ENCODE peak calls at places on chromosomes 11 and 22, in six cellular contexts. L is H1, V is stomach, W is prostate gland, R is breast epithelium, A is K562. K is an unnamed sample.

GRCh38 chr22:20407829-20408228 is 13.9 kb downstream of the ZNF74 start:
- DNase-seq in R (no peak), W (no peak), V (no peak), L (no peak), A (no peak), K (no peak)

GRCh38 chr11:68142028-68142412 is 20.8 kb upstream of the CHKA start:
- DNase-seq in A (no peak), L (no peak), W (peak; percentile 80), R (peak; percentile 93), V (peak; percentile 85), K (no peak)

GRCh38 chr11:130146797-130147196 is 12.8 kb upstream of the ST14 start:
- DNase-seq in R (peak; percentile 34), V (no peak), A (no peak), L (no peak), W (no peak), K (no peak)

GRCh38 chr11:115778928-115779650 is 274.9 kb upstream of the CADM1 start:
- DNase-seq in V (no peak), L (no peak), A (no peak), W (no peak), R (no peak), K (no peak)

GRCh38 chr11:125773516-125773915 is 5.1 kb downstream of the PATE2 start:
- DNase-seq in L (no peak), R (no peak), A (no peak), V (no peak), W (no peak), K (no peak)

GRCh38 chr11:1130276-1131032 is 27.3 kb upstream of the MUC5AC start:
- DNase-seq in A (no peak), V (peak; percentile 25), R (no peak), W (no peak), L (no peak), K (no peak)

GRCh38 chr11:65854871-65855837 is 2.8 kb downstream of the CFL1 start:
- DNase-seq in L (no peak), R (no peak), A (no peak), V (no peak), W (no peak), K (no peak)

GRCh38 chr11:11291432-11292015 is 61.5 kb downstream of the CSNK2A3 start:
- DNase-seq in L (no peak), R (no peak), A (no peak), V (no peak), W (no peak), K (no peak)

GRCh38 chr11:101584651-101585050 is 844 bp upstream of the TRPC6 start:
- DNase-seq in L (no peak), W (no peak), V (no peak), A (no peak), R (no peak), K (no peak)

GRCh38 chr11:118774032-118774431 is 16.9 kb downstream of the DDX6 start:
- DNase-seq in V (no peak), A (no peak), L (no peak), R (no peak), W (no peak), K (no peak)

GRCh38 chr22:44354288-44354687 is 41.5 kb upstream of the SHISAL1 start:
- DNase-seq in V (no peak), L (no peak), W (no peak), R (no peak), A (no peak), K (no peak)

GRCh38 chr22:43186272-43187170 is at the start of gene TTLL12:
- DNase-seq in A (peak; percentile 68), R (no peak), V (peak; percentile 56), L (no peak), W (peak; percentile 56), K (no peak)

GRCh38 chr11:74701351-74701750 is 29.9 kb downstream of the CHRDL2 start:
- DNase-seq in V (no peak), W (no peak), R (no peak), A (peak; percentile 77), L (peak; percentile 78), K (no peak)

GRCh38 chr11:67502328-67502979 is 2.7 kb downstream of the PITPNM1 start:
- DNase-seq in W (no peak), R (no peak), A (no peak), V (no peak), L (no peak), K (no peak)

GRCh38 chr11:119380816-119381185 is 689 bp downstream of the USP2 start:
- DNase-seq in W (no peak), V (no peak), A (no peak), R (no peak), L (peak; percentile 64), K (no peak)

GRCh38 chr11:47111318-47111804 is 65.3 kb downstream of the ARFGAP2 start:
- DNase-seq in R (no peak), L (no peak), A (no peak), V (no peak), W (no peak), K (no peak)

GRCh38 chr11:2898366-2899079 is 12.9 kb upstream of the CDKN1C start:
- DNase-seq in W (no peak), R (no peak), A (no peak), L (no peak), V (peak; percentile 57), K (no peak)

GRCh38 chr11:74532496-74533246 is 39.1 kb upstream of the LIPT2 start:
- DNase-seq in V (no peak), R (no peak), A (no peak), W (peak; percentile 48), L (no peak), K (no peak)

GRCh38 chr11:27912916-27913315 is 195.0 kb downstream of the KIF18A start:
- DNase-seq in W (no peak), V (no peak), A (no peak), R (no peak), L (no peak), K (no peak)

GRCh38 chr22:49014227-49015201 is 813.2 kb downstream of the BRD1 start:
- DNase-seq in V (peak; percentile 17), L (peak; percentile 37), A (no peak), W (no peak), R (no peak), K (no peak)

GRCh38 chr11:27012254-27012921 is 18.5 kb downstream of the FIBIN start:
- DNase-seq in V (no peak), R (no peak), L (no peak), A (no peak), W (no peak), K (no peak)

GRCh38 chr11:58757449-58757848 is 25.7 kb upstream of the GLYAT start:
- DNase-seq in A (no peak), W (no peak), V (no peak), R (no peak), L (no peak), K (no peak)

GRCh38 chr11:58768137-58768536 is 36.4 kb upstream of the GLYAT start:
- DNase-seq in R (no peak), V (no peak), W (no peak), L (no peak), A (no peak), K (no peak)

GRCh38 chr11:58765078-58765477 is 33.3 kb upstream of the GLYAT start:
- DNase-seq in W (no peak), R (no peak), V (no peak), L (no peak), A (no peak), K (no peak)

GRCh38 chr11:58763120-58763490 is 31.4 kb upstream of the GLYAT start:
- DNase-seq in L (no peak), V (no peak), W (no peak), A (no peak), R (no peak), K (no peak)

DNA sequence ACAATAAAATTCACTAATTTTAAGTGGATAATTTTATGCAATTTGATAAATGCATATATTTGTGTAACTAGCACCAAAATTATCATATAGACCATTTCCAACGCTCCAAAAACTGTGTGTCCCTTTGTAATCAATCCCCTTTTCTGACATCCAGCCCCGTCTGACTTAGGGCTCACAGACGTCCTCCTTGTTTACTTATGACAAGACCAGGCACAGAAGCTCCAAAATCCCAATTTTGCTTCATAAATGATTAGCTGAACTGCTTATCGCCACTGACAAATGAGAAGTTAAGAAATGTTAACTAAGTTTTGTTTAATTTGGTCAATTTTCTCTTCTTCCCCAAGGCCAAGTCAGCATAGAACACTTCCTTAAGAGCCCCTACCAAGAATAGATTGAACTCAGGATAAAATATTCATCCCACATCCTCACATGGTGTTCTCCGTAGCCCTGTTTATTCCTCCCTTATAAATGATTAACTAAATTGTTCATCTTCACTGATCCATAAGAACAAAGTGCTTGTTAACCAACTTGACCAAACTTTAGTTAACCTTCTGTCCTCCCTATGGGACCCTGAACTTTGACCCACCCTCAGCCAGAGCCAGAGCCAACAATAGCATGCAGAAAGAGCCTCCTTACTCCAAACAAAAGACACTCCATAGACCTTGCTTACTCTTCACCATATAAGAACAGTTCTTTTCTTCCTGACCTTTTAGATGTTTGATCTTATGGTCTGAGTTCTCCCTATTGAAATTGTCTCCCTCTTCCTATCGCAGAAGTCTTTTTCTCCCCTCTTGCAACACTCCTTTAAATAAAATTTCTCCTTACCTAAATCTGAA is 30.8 kb upstream of the GLYAT start:
- DNase-seq in V (no peak), A (no peak), W (no peak), R (no peak), L (no peak), K (no peak)
- TF ChIP-seq POLR2AphosphoS5 in V (no peak), A (no peak), W (no peak), R (no peak), L (no peak), K (no peak)

DNA sequence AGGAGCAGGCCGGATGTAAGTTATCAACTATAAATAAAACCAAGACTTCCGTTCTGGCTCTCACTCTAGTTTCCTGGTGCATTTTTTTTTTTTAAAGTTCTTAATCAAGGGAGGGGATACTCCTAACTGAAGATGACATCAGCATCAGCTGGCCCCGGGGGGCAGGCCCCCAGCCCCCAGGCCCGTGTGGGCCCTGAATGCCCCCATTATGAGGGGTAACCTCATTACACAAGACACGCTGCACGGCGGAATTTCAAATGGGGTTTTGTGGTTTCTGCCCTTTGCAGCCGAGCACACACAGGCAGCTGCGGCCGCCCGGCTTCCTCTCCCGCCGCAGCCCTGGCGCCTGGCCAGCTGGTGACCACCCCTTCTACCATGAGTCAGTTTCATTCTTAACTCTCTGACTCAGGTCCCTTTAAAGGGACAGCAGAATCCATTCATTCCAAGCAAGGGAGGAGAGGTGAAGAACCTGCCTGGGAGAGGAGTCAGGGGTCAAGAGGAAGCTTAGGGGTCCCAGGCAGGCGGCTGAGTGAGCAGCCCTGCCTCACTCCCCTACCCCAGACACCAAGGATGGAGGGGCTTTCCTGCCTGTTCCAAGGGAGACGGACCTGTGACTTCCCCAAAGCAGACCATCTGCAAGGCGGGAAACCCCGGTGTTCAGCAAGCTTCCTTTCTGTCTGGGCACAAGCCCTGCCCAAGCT is 3.4 kb downstream of the MYEOV start:
- DNase-seq in L (no peak), A (peak; percentile 85), V (peak; percentile 92), W (peak; percentile 64), R (peak; percentile 87), K (peak; percentile 84)
- H3K4me3 ChIP-seq in L (no peak overlapping the region), A (peak overlapping the region; percentile 69), V (no peak overlapping the region), W (no peak overlapping the region), R (peak overlapping the region; percentile 50), K (peak overlapping the region; percentile 95)

GRCh38 chr11:95596011-95596489 is 193.5 kb downstream of the FAM76B start:
- DNase-seq in L (no peak), V (no peak), A (no peak), R (no peak), W (no peak), K (no peak)
- TF ChIP-seq POLR2AphosphoS5 in L (no peak), V (no peak), A (no peak), R (no peak), W (no peak), K (no peak)

DNA sequence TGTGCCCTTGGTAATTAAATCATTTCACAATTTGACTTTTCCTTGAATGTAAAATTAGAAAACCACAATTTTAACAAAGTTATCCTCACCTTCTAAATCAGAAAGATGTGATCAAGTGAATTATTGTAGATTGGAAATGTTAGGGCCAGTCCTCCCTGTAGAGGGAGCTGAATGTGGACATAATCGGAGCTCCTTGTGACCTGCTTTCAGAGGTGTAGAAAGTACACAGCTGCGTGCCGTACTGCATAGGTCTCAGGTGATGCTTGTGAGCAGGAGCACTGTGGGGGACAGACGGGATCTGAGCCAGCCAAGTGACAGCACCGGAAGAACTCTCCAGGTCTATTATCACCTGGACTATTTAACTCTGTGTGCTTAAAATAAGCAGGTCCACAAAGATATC is 338.0 kb downstream of the AASDHPPT start:
- DNase-seq in V (no peak), A (no peak), W (no peak), L (no peak), R (no peak), K (no peak)
- H3K4me3 ChIP-seq in V (no peak overlapping the region), A (no peak overlapping the region), W (no peak overlapping the region), L (no peak overlapping the region), R (no peak overlapping the region), K (no peak overlapping the region)

K was measured in SK-N-MC.